ENCODE peak calls at places on chromosomes 13 and 19, in five cellular contexts. N is A172; A is stimulated activated CD4-positive, alpha-beta T cell treated with anti-CD3 and anti-CD28 coated beads, Interleukin-4, amount 100 ng/mL, for 4 hours; M is colonic mucosa; Y is T-helper 2 cell. Q is an unnamed sample.

GRCh38 chr13:110521296-110521680 is 40.2 kb downstream of the RAB20 start:
- DNase-seq in N (no peak), A (no peak), M (no peak), Y (no peak), Q (no peak)

GRCh38 chr19:14048439-14049153 is 13.3 kb downstream of the PALM3 start:
- DNase-seq in N (peak), A (peak), M (peak), Y (peak), Q (peak)

GRCh38 chr19:44313231-44313630 is 8.4 kb upstream of the ZNF235 start:
- DNase-seq in N (no peak), A (no peak), M (no peak), Y (no peak), Q (no peak)

GRCh38 chr19:46218160-46218559 is 11.4 kb upstream of the IGFL1 start:
- DNase-seq in N (no peak), A (peak), M (peak), Y (no peak), Q (no peak)

GRCh38 chr13:111342716-111343115 is 22.3 kb downstream of the TEX29 start:
- DNase-seq in N (no peak), A (no peak), M (no peak), Y (no peak), Q (no peak)

GRCh38 chr19:18274776-18275356 is 614 bp upstream of the IQCN start:
- DNase-seq in N (peak), A (no peak), M (peak), Y (no peak), Q (no peak)

GRCh38 chr13:110416131-110416584 is 109.1 kb downstream of the COL4A2 start:
- DNase-seq in N (no peak), A (no peak), M (no peak), Y (no peak), Q (no peak)

GRCh38 chr19:32464279-32464678 is 58.7 kb downstream of the DPY19L3 start:
- DNase-seq in N (peak), A (no peak), M (no peak), Y (no peak), Q (no peak)

GRCh38 chr13:50712882-50713281 is 130.6 kb downstream of the DLEU7 start:
- DNase-seq in N (no peak), A (no peak), M (no peak), Y (no peak), Q (no peak)

GRCh38 chr13:79966039-79966438 is 374.9 kb downstream of the SPRY2 start:
- DNase-seq in N (no peak), A (no peak), M (no peak), Y (no peak), Q (no peak)

GRCh38 chr19:42693760-42694350 is 46.4 kb downstream of the PSG3 start:
- DNase-seq in N (peak), A (no peak), M (no peak), Y (no peak), Q (no peak)

GRCh38 chr19:42081584-42082258 is 5.8 kb downstream of the ZNF574 start:
- DNase-seq in N (peak), A (no peak), M (peak), Y (no peak), Q (no peak)

GRCh38 chr13:47417485-47417884 is 520.6 kb upstream of the HTR2A start:
- DNase-seq in N (no peak), A (no peak), M (no peak), Y (no peak), Q (no peak)

Q was measured in activated T-helper 1 cell treated with Interleukin-2 at 50 U/mL for 16 hours.